ENCODE peak calls at places on chromosomes 2 and 18, in seven cellular contexts. Z is RPMI7951, B is heart left ventricle, I is adipocyte, J is PC-9, R is A549, L is cardiac muscle cell. P is an unnamed sample.
A peak's percentile ranks its signal among the peaks of the same experiment; 100 is the strongest.

GRCh38 chr2:237244976-237245646 is 159.4 kb downstream of the COPS8 start:
- DNase-seq in Z (peak; percentile 67), B (no peak), I (peak; percentile 90), J (no peak), R (no peak), L (no peak), P (no peak)

GRCh38 chr2:152375174-152375573 is 40.2 kb downstream of the FMNL2 start:
- DNase-seq in Z (no peak), B (no peak), I (no peak), J (no peak), R (no peak), L (no peak), P (no peak)

GRCh38 chr2:198408171-198408570 is 603.8 kb downstream of the PLCL1 start:
- DNase-seq in Z (no peak), B (no peak), I (no peak), J (no peak), R (no peak), L (no peak), P (no peak)

GRCh38 chr2:103847276-103847675 is 1006.6 kb upstream of the POU3F3 start:
- DNase-seq in Z (no peak), B (no peak), I (no peak), J (no peak), R (no peak), L (no peak), P (no peak)

GRCh38 chr2:149329470-149330126 is 789 bp upstream of the LYPD6 start:
- DNase-seq in Z (peak; percentile 78), B (peak; percentile 47), I (peak; percentile 53), J (peak; percentile 36), R (peak; percentile 51), L (peak; percentile 74), P (peak; percentile 73)

GRCh38 chr2:144942516-144943256 is 422.8 kb upstream of the ZEB2 start:
- DNase-seq in Z (peak; percentile 63), B (no peak), I (peak; percentile 63), J (peak; percentile 12), R (peak; percentile 26), L (no peak), P (peak; percentile 55)

GRCh38 chr2:159211447-159212396 is 74.8 kb downstream of the WDSUB1 start:
- DNase-seq in Z (no peak), B (no peak), I (peak; percentile 44), J (no peak), R (no peak), L (peak; percentile 46), P (no peak)

GRCh38 chr2:8549273-8549922 is 132.5 kb upstream of the ID2 start:
- DNase-seq in Z (no peak), B (no peak), I (no peak), J (no peak), R (no peak), L (no peak), P (no peak)

GRCh38 chr2:127187081-127187775 is 32.9 kb downstream of the CYP27C1 start:
- DNase-seq in Z (no peak), B (no peak), I (no peak), J (no peak), R (no peak), L (no peak), P (no peak)

GRCh38 chr2:84201158-84201557 is 257.9 kb downstream of the SUCLG1 start:
- DNase-seq in Z (no peak), B (no peak), I (no peak), J (no peak), R (no peak), L (no peak), P (no peak)

GRCh38 chr2:37992631-37993030 is 67.5 kb downstream of the RMDN2 start:
- DNase-seq in Z (no peak), B (no peak), I (no peak), J (no peak), R (no peak), L (no peak), P (no peak)

GRCh38 chr2:221710744-221711143 is 138.6 kb upstream of the EPHA4 start:
- DNase-seq in Z (no peak), B (no peak), I (no peak), J (no peak), R (no peak), L (no peak), P (no peak)

GRCh38 chr2:20419007-20419576 is 27.8 kb upstream of the RHOB start:
- DNase-seq in Z (no peak), B (peak; percentile 52), I (no peak), J (no peak), R (no peak), L (no peak), P (no peak)

GRCh38 chr2:2846379-2847130 is 515.5 kb upstream of the MYT1L start:
- DNase-seq in Z (no peak), B (peak; percentile 84), I (no peak), J (peak; percentile 3), R (no peak), L (peak; percentile 39), P (peak; percentile 31)

GRCh38 chr2:240398711-240399267 is 36.7 kb upstream of the GPC1 start:
- DNase-seq in Z (no peak), B (peak; percentile 12), I (no peak), J (no peak), R (no peak), L (no peak), P (no peak)

GRCh38 chr2:48221846-48222516 is 308.0 kb upstream of the STON1 start:
- DNase-seq in Z (no peak), B (no peak), I (no peak), J (no peak), R (no peak), L (no peak), P (no peak)

GRCh38 chr2:5497874-5498273 is 194.3 kb upstream of the SOX11 start:
- DNase-seq in Z (no peak), B (no peak), I (no peak), J (no peak), R (no peak), L (no peak), P (no peak)

GRCh38 chr2:68871159-68871764 is at the start of gene BMP10:
- DNase-seq in Z (no peak), B (no peak), I (no peak), J (no peak), R (no peak), L (no peak), P (no peak)

GRCh38 chr2:221848286-221848685 is 276.2 kb upstream of the EPHA4 start:
- DNase-seq in Z (no peak), B (no peak), I (no peak), J (peak; percentile 67), R (no peak), L (no peak), P (no peak)

GRCh38 chr2:98801930-98802329 is 71.0 kb upstream of the MGAT4A start:
- DNase-seq in Z (no peak), B (no peak), I (no peak), J (no peak), R (no peak), L (no peak), P (no peak)

GRCh38 chr2:142180820-142181533 is 50.2 kb upstream of the LRP1B start:
- DNase-seq in Z (peak; percentile 19), B (no peak), I (no peak), J (no peak), R (no peak), L (peak; percentile 25), P (peak; percentile 69)

GRCh38 chr18:56651771-56652092 is 573 bp downstream of the WDR7 start:
- DNase-seq in Z (no peak), B (no peak), I (no peak), J (no peak), R (no peak), L (no peak), P (no peak)

GRCh38 chr2:199955339-199956061 is at the start of the genes MAIP1 and TYW5:
- DNase-seq in Z (peak; percentile 81), B (peak; percentile 86), I (peak; percentile 91), J (peak; percentile 81), R (peak; percentile 92), L (peak; percentile 87), P (peak; percentile 88)

GRCh38 chr2:28291811-28292455 is 100.7 kb upstream of the FOSL2 start:
- DNase-seq in Z (peak; percentile 46), B (no peak), I (no peak), J (no peak), R (no peak), L (no peak), P (no peak)

GRCh38 chr18:10296491-10296890 is 157.9 kb upstream of the APCDD1 start:
- DNase-seq in Z (no peak), B (no peak), I (no peak), J (no peak), R (no peak), L (no peak), P (no peak)

GRCh38 chr2:9681427-9681817 is 50.6 kb upstream of the YWHAQ start:
- DNase-seq in Z (no peak), B (no peak), I (no peak), J (no peak), R (no peak), L (no peak), P (no peak)

GRCh38 chr2:149612122-149612521 is 24.5 kb upstream of the MMADHC start:
- DNase-seq in Z (no peak), B (no peak), I (peak; percentile 61), J (no peak), R (no peak), L (no peak), P (no peak)

GRCh38 chr2:30714811-30715709 is 92.2 kb downstream of the CAPN13 start:
- DNase-seq in Z (peak; percentile 79), B (no peak), I (no peak), J (no peak), R (no peak), L (no peak), P (no peak)

GRCh38 chr2:239566995-239567580 is 166.3 kb upstream of the HDAC4 start:
- DNase-seq in Z (no peak), B (no peak), I (no peak), J (no peak), R (no peak), L (no peak), P (no peak)

GRCh38 chr2:239392072-239392357 is 8.8 kb downstream of the HDAC4 start:
- DNase-seq in Z (no peak), B (peak; percentile 25), I (no peak), J (no peak), R (no peak), L (no peak), P (no peak)

GRCh38 chr2:171522804-171523338 is 597 bp downstream of the CYBRD1 start:
- DNase-seq in Z (no peak), B (no peak), I (peak; percentile 73), J (no peak), R (peak; percentile 5), L (peak; percentile 38), P (peak; percentile 56)

GRCh38 chr2:152648336-152648735 is 68.9 kb downstream of the PRPF40A start:
- DNase-seq in Z (no peak), B (no peak), I (peak; percentile 25), J (no peak), R (peak; percentile 5), L (no peak), P (peak; percentile 12)